ENCODE peak calls at places on chromosomes 5 and 9, in four cellular contexts. H is HepG2, N is GM12878, S is H1. K is an unnamed sample.

GRCh38 chr5:77167695-77168111 is 42.8 kb upstream of the PDE8B start:
- DNase-seq in N (no peak), H (no peak), S (no peak), K (no peak)

GRCh38 chr5:142737169-142737568 is 33.0 kb upstream of the ARHGAP26 start:
- DNase-seq in S (no peak), N (no peak), H (no peak), K (no peak)

GRCh38 chr5:76582252-76583162 is 40.7 kb downstream of the F2RL2 start:
- DNase-seq in S (no peak), H (no peak), N (peak), K (no peak)

GRCh38 chr9:130984476-130984875 is 24.5 kb upstream of the LAMC3 start:
- DNase-seq in H (no peak), S (no peak), N (no peak), K (no peak)

GRCh38 chr5:12777342-12777741 is 873.1 kb upstream of the CTNND2 start:
- DNase-seq in S (no peak), N (no peak), H (no peak), K (no peak)

GRCh38 chr5:142399899-142400298 is 75.1 kb upstream of the SPRY4 start:
- DNase-seq in N (no peak), S (no peak), H (no peak), K (no peak)

GRCh38 chr5:81924467-81924866 is 47.4 kb upstream of the ATG10 start:
- DNase-seq in S (no peak), H (no peak), N (no peak), K (no peak)

GRCh38 chr5:6435356-6435755 is 13.3 kb upstream of the UBE2QL1 start:
- DNase-seq in H (peak), S (peak), N (no peak), K (no peak)

GRCh38 chr9:76592105-76593010 is 133.4 kb downstream of the GCNT1 start:
- DNase-seq in S (peak), N (no peak), H (no peak), K (no peak)

GRCh38 chr9:130213898-130214761 is 41.9 kb downstream of the NCS1 start:
- DNase-seq in N (no peak), S (no peak), H (no peak), K (peak)

GRCh38 chr9:42386477-42386876 is 203.0 kb downstream of the SPATA31A6 start:
- DNase-seq in H (no peak), S (no peak), N (no peak), K (no peak)

GRCh38 chr5:107251151-107251550 is 419.6 kb downstream of the EFNA5 start:
- DNase-seq in N (no peak), S (no peak), H (no peak), K (no peak)

GRCh38 chr5:151270599-151270998 is 17.6 kb downstream of the GM2A start:
- DNase-seq in N (peak), H (no peak), S (no peak), K (no peak)

GRCh38 chr5:156824800-156825199 is 25.3 kb upstream of the PPP1R2B start:
- DNase-seq in H (peak), S (no peak), N (no peak), K (peak)

GRCh38 chr5:103569313-103570060 is 6.9 kb upstream of the NUDT12 start:
- DNase-seq in N (no peak), H (no peak), S (no peak), K (no peak)

GRCh38 chr9:116497081-116497480 is 190.0 kb upstream of the TRIM32 start:
- DNase-seq in H (no peak), S (no peak), N (no peak), K (no peak)

GRCh38 chr5:127320032-127320945 is 29.7 kb downstream of the MEGF10 start:
- DNase-seq in H (no peak), N (peak), S (no peak), K (no peak)

GRCh38 chr5:109748545-109748944 is 58.8 kb downstream of the MAN2A1 start:
- DNase-seq in S (no peak), H (peak), N (no peak), K (no peak)

GRCh38 chr5:74326571-74327338 is 313.8 kb downstream of the ENC1 start:
- DNase-seq in S (no peak), N (peak), H (peak), K (no peak)

GRCh38 chr5:179259731-179260323 is 85.4 kb downstream of the ADAMTS2 start:
- DNase-seq in S (no peak), H (no peak), N (no peak), K (peak)

GRCh38 chr5:78671609-78672008 is 23.0 kb upstream of the LHFPL2 start:
- DNase-seq in N (no peak), S (no peak), H (peak), K (peak)

GRCh38 chr9:127929044-127929979 is 1.3 kb downstream of the PIP5KL1 start:
- DNase-seq in S (no peak), H (no peak), N (no peak), K (no peak)
- TF ChIP-seq TCF12 in S (no peak), H (no peak), N (no peak), K (no peak)

GRCh38 chr9:132708769-132709168 is 38.5 kb downstream of the GTF3C4 start:
- DNase-seq in S (no peak), N (no peak), H (no peak), K (no peak)
- TF ChIP-seq TCF12 in S (no peak), N (no peak), H (no peak), K (no peak)

GRCh38 chr5:85717203-85717563 is 900.6 kb upstream of the COX7C start:
- DNase-seq in S (no peak), N (no peak), H (no peak), K (no peak)
- TF ChIP-seq TCF12 in S (no peak), N (no peak), H (no peak), K (no peak)

GRCh38 chr5:174462128-174462527 is 262.3 kb upstream of the MSX2 start:
- DNase-seq in S (no peak), H (no peak), N (no peak), K (no peak)

GRCh38 chr5:174457141-174457678 is 267.2 kb upstream of the MSX2 start:
- DNase-seq in N (no peak), S (no peak), H (no peak), K (no peak)

GRCh38 chr5:174459832-174460448 is 264.4 kb upstream of the MSX2 start:
- DNase-seq in S (no peak), H (no peak), N (no peak), K (no peak)

GRCh38 chr5:174455301-174455700 is 269.1 kb upstream of the MSX2 start:
- DNase-seq in H (no peak), S (no peak), N (no peak), K (no peak)

DNA sequence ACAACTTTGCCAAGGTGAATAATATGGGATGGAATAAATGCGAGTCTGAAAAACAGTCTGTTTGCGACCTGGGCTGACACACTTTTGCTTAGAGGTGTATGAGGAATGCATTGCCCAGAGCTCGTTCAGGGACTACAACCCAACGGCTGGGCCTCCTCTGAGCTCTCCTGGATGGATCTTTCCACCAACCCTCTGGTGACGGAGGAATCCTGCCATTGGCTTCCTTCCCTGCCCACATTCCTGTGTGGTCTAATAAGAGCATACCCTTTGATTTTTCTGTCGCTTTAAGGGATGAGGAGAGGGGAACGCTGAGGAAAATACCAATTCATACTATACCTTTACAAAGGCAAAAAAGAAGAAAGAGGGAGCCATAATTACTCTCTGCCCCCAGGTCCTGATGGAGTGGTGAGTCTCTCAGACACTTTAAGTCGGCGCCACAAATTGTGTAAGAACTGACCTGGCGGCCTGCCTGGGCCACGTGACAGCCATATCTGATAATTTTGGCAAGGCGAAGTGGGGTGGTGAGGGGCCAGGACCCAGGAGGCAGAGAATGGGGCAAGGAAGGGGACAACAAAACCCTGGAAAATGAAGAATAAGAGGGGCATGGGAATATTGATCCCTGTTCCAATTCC is 265.2 kb upstream of the MSX2 start:
- DNase-seq in S (no peak), N (no peak), H (no peak), K (no peak)
- TF ChIP-seq TCF12 in S (no peak), N (no peak), H (no peak), K (no peak)

GRCh38 chr5:133421394-133421793 is 190.9 kb downstream of the FSTL4 start:
- DNase-seq in S (peak), N (no peak), H (no peak), K (peak)
- TF ChIP-seq TCF12 in S (no peak), N (no peak), H (no peak), K (no peak)

GRCh38 chr5:33311893-33312292 is 128.9 kb upstream of the TARS1 start:
- DNase-seq in N (no peak), S (no peak), H (no peak), K (no peak)
- TF ChIP-seq TCF12 in N (no peak), S (no peak), H (no peak), K (peak)

GRCh38 chr9:108160705-108161233 is 671.2 kb upstream of the KLF4 start:
- DNase-seq in N (no peak), S (no peak), H (no peak), K (no peak)

GRCh38 chr9:108166509-108166908 is 676.9 kb upstream of the KLF4 start:
- DNase-seq in N (no peak), H (peak), S (no peak), K (no peak)

GRCh38 chr9:108161520-108161919 is 672.0 kb upstream of the KLF4 start:
- DNase-seq in N (no peak), H (peak), S (no peak), K (no peak)

GRCh38 chr9:108162664-108163063 is 673.1 kb upstream of the KLF4 start:
- DNase-seq in N (no peak), S (no peak), H (no peak), K (no peak)

DNA sequence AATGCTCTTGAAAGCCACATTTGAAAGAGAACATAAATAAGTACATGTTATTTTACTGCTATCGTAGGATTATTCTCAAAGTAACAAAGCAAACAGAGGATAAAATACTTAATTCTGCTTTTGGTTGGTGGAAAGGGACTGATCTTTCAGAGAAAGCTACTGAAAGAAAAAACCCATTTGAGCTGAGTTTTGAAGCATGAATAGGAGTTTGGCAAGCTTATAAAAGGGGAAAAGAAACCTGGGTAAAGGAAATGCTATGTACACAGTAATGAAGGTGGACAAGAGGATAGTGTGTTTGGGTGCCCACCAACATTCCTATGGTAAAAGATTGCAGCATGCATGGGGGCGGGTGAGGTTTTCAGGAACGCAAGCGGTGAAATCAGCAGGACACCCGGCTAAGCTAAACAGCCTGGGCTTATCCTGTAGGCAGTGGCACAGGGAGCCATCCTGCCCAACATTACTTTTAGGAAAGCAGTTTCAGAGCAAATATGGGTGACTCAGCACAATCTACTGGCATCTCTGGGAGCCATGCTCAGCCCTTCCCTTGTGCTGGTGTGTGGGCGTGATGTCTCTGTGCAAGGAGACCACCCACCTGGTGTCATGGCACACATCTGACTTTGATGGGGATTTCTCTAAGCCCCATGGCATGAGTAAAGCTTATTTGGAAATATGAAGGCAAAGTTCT is 673.9 kb upstream of the KLF4 start:
- DNase-seq in S (no peak), N (no peak), H (no peak), K (no peak)
- TF ChIP-seq TCF12 in S (no peak), N (no peak), H (no peak), K (no peak)

GRCh38 chr5:68519135-68519534 is 303.6 kb downstream of the PIK3R1 start:
- DNase-seq in S (no peak), H (no peak), N (no peak), K (no peak)

GRCh38 chr5:68518286-68518685 is 302.7 kb downstream of the PIK3R1 start:
- DNase-seq in H (no peak), S (no peak), N (no peak), K (no peak)

GRCh38 chr5:68522863-68523262 is 307.3 kb downstream of the PIK3R1 start:
- DNase-seq in N (no peak), H (no peak), S (no peak), K (no peak)
- TF ChIP-seq TCF12 in N (no peak), H (no peak), S (no peak), K (no peak)

DNA sequence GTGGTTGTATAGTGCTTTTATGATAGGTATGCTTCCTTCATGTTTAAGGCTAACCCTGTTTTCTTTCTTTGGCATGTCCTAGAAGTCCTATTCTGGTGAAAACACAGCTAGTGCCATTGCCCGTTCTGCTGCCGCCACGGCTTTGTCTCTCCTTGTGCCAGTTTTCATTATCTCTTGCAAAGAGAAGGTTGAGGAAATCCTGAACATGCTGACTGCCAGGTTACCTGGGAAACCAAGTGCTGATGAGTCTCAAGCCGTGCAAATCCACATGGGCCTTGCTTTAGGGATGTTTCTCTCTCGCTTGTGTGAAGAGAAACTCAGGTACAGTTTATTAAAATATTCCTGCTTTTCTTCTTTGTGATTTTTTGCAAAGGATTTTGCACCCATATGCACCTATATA is 102.2 kb downstream of the HACD4 start:
- DNase-seq in N (no peak), S (no peak), H (no peak), K (no peak)
- TF ChIP-seq TCF12 in N (no peak), S (no peak), H (no peak), K (no peak)

GRCh38 chr9:135883410-135884089 is 23.8 kb downstream of the CAMSAP1 start:
- DNase-seq in S (no peak), H (no peak), N (no peak), K (peak)
- TF ChIP-seq TCF12 in S (no peak), H (no peak), N (no peak), K (no peak)

K was measured in SK-N-SH.